ENCODE peak calls at places on chromosomes 1 and 21, in seven cellular contexts. G is prostate gland, R is endothelial cell of umbilical vein, N is K562, U is stomach, F is Panc1, A is GM23338. P is an unnamed sample. For H3K4me1, the result is how much of the 10 kb centered on the place peaks cover.

GRCh38 chr1:189619682-189620332 is 857.9 kb downstream of the BRINP3 start:
- DNase-seq in G (no peak), R (peak), N (no peak), U (no peak), F (peak), A (no peak), P (no peak)

GRCh38 chr21:29403922-29404538 is 105.3 kb downstream of the BACH1 start:
- DNase-seq in G (no peak), R (no peak), N (no peak), U (no peak), F (no peak), A (no peak), P (no peak)

GRCh38 chr21:39016740-39017315 is 166.4 kb downstream of the PSMG1 start:
- DNase-seq in G (no peak), R (no peak), N (no peak), U (no peak), F (no peak), A (no peak), P (no peak)

GRCh38 chr1:167294528-167294927 is 73.8 kb downstream of the POU2F1 start:
- DNase-seq in G (no peak), R (no peak), N (no peak), U (no peak), F (no peak), A (no peak), P (no peak)

GRCh38 chr1:234531181-234532132 is 52.5 kb upstream of the TARBP1 start:
- DNase-seq in G (peak), R (peak), N (no peak), U (peak), F (no peak), A (peak), P (peak)

GRCh38 chr1:179867493-179868330 is 9.9 kb downstream of the TOR1AIP2 start:
- DNase-seq in G (peak), R (peak), N (peak), U (peak), F (no peak), A (peak), P (no peak)

GRCh38 chr1:160091666-160092223 is 6.7 kb downstream of the IGSF8 start:
- DNase-seq in G (no peak), R (no peak), N (no peak), U (no peak), F (no peak), A (no peak), P (no peak)

GRCh38 chr1:110035236-110035752 is 870 bp downstream of the STRIP1 start:
- DNase-seq in G (no peak), R (no peak), N (no peak), U (no peak), F (no peak), A (peak), P (no peak)

GRCh38 chr1:61635529-61635928 is 89.4 kb downstream of the TM2D1 start:
- DNase-seq in G (no peak), R (no peak), N (no peak), U (no peak), F (no peak), A (no peak), P (no peak)

GRCh38 chr1:25703671-25704637 is 87.4 kb downstream of the MAN1C1 start:
- DNase-seq in G (no peak), R (no peak), N (no peak), U (no peak), F (no peak), A (no peak), P (no peak)

GRCh38 chr1:186819140-186819539 is 9.6 kb upstream of the PLA2G4A start:
- DNase-seq in G (no peak), R (peak), N (no peak), U (no peak), F (no peak), A (no peak), P (no peak)

GRCh38 chr1:184905601-184906322 is 68.5 kb downstream of the NIBAN1 start:
- DNase-seq in G (no peak), R (no peak), N (no peak), U (peak), F (no peak), A (no peak), P (no peak)

GRCh38 chr1:30449428-30450147 is 273.8 kb downstream of the MATN1 start:
- DNase-seq in G (no peak), R (no peak), N (no peak), U (no peak), F (no peak), A (no peak), P (no peak)

GRCh38 chr1:20470174-20470573 is 15.8 kb downstream of the CAMK2N1 start:
- DNase-seq in G (no peak), R (peak), N (no peak), U (no peak), F (no peak), A (no peak), P (no peak)

GRCh38 chr1:203284411-203285208 is 20.7 kb upstream of the BTG2 start:
- DNase-seq in G (no peak), R (no peak), N (no peak), U (no peak), F (no peak), A (no peak), P (peak)

GRCh38 chr1:204562075-204562990 is 46.1 kb downstream of the MDM4 start:
- DNase-seq in G (no peak), R (no peak), N (no peak), U (no peak), F (no peak), A (no peak), P (peak)

GRCh38 chr1:67639336-67639735 is 45.7 kb upstream of the GADD45A start:
- DNase-seq in G (no peak), R (no peak), N (no peak), U (no peak), F (no peak), A (no peak), P (no peak)

GRCh38 chr1:66073357-66073756 is 280.7 kb downstream of the PDE4B start:
- DNase-seq in G (no peak), R (no peak), N (no peak), U (no peak), F (no peak), A (no peak), P (no peak)

GRCh38 chr1:151312439-151313225 is 14.6 kb downstream of the PI4KB start:
- DNase-seq in G (no peak), R (no peak), N (no peak), U (no peak), F (no peak), A (no peak), P (no peak)

GRCh38 chr1:227071898-227072587 is 131.9 kb downstream of the COQ8A start:
- DNase-seq in G (no peak), R (no peak), N (no peak), U (no peak), F (no peak), A (peak), P (no peak)

GRCh38 chr1:58395355-58395754 is 151.2 kb downstream of the OMA1 start:
- DNase-seq in G (no peak), R (peak), N (no peak), U (no peak), F (peak), A (no peak), P (no peak)

GRCh38 chr21:44836666-44837471 is 19.0 kb upstream of the SUMO3 start:
- DNase-seq in G (peak), R (no peak), N (peak), U (no peak), F (no peak), A (no peak), P (no peak)

GRCh38 chr1:112998592-112999235 is 42.7 kb upstream of the SLC16A1 start:
- DNase-seq in G (no peak), R (peak), N (no peak), U (peak), F (no peak), A (no peak), P (no peak)

GRCh38 chr1:229893762-229894444 is 173.1 kb upstream of the GALNT2 start:
- DNase-seq in G (no peak), R (no peak), N (no peak), U (no peak), F (no peak), A (no peak), P (no peak)

GRCh38 chr1:27607239-27607804 is 3.4 kb upstream of the AHDC1 start:
- DNase-seq in G (no peak), R (no peak), N (peak), U (no peak), F (no peak), A (peak), P (no peak)

GRCh38 chr1:180235077-180235501 is 5.0 kb downstream of the LHX4 start:
- DNase-seq in G (no peak), R (no peak), N (no peak), U (no peak), F (no peak), A (peak), P (no peak)

DNA sequence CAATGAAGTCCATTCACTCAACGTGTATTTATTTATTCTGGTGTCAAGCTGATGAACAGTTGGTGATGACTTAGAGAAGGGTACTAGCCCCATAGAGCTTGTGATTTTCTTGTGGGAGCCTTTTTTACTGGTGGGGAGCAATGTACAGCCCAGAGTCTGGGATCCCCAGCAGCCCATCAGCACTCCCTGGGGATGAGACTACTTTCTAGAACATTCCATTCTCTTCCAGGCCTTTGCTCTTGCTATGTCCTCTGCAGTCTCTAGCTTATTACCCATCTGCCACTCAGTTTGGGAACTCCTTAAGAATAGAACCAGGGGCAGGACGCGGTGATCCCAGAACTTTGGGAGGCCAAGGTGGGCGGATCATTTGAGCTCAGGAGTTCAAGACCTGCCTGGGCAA is 11.5 kb downstream of the SLC2A1 start:
- DNase-seq in G (no peak), R (no peak), N (no peak), U (no peak), F (no peak), A (no peak), P (no peak)
- H3K4me1 ChIP-seq in G (under half), R (under half), N (half or more), U (half or more), F (under half), A (half or more), P (under half)

GRCh38 chr1:195076682-195077081 is 1531.6 kb downstream of the KCNT2 start:
- DNase-seq in G (no peak), R (no peak), N (no peak), U (no peak), F (no peak), A (no peak), P (no peak)

DNA sequence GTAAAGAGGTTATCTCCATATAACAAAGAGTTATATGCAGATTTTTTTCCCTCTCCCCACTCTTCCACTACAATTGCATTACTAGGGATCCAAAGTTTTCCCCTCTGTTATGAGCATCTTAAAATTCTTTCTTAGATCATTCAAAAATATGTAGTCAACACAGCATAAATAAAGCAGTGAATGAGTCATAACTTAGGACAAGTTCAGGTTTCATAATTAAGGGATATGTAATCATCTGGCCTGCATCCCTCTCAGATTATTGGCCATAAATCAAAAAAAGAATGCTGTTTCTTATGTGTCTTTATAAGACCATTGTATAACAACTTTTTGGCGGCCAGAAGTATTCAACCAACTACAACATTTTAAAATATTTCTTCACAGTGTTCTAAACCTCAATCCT is 1526.1 kb downstream of the KCNT2 start:
- DNase-seq in G (no peak), R (no peak), N (no peak), U (no peak), F (no peak), A (no peak), P (no peak)
- TF ChIP-seq POLR2AphosphoS5 in G (no peak), R (no peak), N (no peak), U (no peak), F (no peak), A (no peak), P (no peak)

GRCh38 chr21:33478858-33479678 is 706 bp downstream of the TMEM50B start:
- DNase-seq in G (peak), R (peak), N (peak), U (peak), F (no peak), A (peak), P (no peak)
- TF ChIP-seq CTCF in G (no peak), R (no peak), N (no peak), U (no peak), F (no peak), A (peak), P (no peak)

DNA sequence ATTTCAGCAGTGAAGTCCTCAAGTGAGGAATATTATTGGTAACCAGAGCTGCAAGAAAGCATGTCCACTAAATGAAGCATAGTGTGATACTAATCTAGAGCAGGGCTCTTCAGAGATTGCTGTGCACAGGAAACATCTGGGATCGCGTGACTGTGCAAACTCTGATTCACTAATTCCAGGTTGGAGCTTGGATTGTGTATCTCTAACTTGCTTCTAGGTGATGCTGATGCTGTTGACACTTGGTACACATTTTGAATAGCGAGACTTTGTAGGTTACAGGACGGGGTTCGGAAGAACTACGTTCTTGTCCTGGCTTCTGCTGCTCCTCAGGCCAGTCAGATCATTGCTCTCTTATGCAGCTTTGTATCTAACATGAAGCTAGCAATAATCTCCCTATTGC is 66.5 kb downstream of the PRRX1 start:
- DNase-seq in G (no peak), R (peak), N (no peak), U (no peak), F (no peak), A (no peak), P (no peak)
- H3K4me1 ChIP-seq in G (under half), R (under half), N (under half), U (under half), F (under half), A (under half), P (under half)

DNA sequence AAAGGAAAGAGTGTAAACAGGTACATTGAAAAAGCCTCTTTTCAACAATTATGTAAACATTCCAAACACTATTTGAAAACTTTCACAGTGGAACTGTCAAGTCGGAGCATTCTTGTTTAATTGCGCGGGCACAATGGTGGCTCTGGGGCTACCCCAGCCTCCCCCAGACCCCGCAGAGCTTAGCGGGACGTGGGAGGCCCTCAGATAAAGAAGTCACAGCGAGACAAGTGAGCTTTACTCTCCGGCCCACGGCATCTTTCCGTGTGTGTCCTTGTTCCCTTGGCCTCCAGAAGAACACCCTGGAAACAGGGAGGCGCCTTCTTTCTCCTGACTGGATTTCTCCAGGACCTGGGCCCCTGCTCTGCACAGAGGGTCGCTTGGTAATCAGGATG is 382.8 kb downstream of the RRAGC start:
- DNase-seq in G (no peak), R (no peak), N (no peak), U (no peak), F (no peak), A (no peak), P (no peak)
- TF ChIP-seq POLR2AphosphoS5 in G (no peak), R (no peak), N (no peak), U (no peak), F (no peak), A (no peak), P (no peak)

DNA sequence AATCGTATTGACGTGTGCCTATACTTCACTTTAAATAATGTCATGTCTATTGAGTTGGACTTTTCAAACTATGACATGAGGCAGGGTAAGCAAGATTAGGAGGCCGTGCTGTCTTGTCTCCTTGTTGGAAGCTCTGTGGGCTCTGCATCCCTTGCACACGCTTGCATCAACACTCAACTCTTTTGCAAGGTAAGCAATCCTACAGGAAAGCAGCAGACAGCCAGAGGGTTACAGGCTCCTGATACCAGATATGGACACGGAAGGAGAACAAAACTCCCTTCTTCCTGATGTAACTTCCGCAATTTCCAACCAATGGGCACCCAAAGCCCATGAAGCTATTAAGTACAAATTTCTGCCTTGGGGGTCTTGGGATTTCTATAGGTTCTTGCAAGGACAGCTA is 1520.7 kb upstream of the B3GALT2 start:
- DNase-seq in G (no peak), R (no peak), N (no peak), U (no peak), F (no peak), A (no peak), P (no peak)
- TF ChIP-seq CTCF in G (no peak), R (no peak), N (no peak), U (no peak), F (no peak), A (no peak), P (no peak)

GRCh38 chr1:201114245-201115131 is 2.3 kb upstream of the CACNA1S start:
- DNase-seq in G (peak), R (peak), N (peak), U (peak), F (peak), A (peak), P (peak)
- H3K4me1 ChIP-seq in G (under half), R (under half), N (under half), U (under half), F (under half), A (under half), P (under half)

DNA sequence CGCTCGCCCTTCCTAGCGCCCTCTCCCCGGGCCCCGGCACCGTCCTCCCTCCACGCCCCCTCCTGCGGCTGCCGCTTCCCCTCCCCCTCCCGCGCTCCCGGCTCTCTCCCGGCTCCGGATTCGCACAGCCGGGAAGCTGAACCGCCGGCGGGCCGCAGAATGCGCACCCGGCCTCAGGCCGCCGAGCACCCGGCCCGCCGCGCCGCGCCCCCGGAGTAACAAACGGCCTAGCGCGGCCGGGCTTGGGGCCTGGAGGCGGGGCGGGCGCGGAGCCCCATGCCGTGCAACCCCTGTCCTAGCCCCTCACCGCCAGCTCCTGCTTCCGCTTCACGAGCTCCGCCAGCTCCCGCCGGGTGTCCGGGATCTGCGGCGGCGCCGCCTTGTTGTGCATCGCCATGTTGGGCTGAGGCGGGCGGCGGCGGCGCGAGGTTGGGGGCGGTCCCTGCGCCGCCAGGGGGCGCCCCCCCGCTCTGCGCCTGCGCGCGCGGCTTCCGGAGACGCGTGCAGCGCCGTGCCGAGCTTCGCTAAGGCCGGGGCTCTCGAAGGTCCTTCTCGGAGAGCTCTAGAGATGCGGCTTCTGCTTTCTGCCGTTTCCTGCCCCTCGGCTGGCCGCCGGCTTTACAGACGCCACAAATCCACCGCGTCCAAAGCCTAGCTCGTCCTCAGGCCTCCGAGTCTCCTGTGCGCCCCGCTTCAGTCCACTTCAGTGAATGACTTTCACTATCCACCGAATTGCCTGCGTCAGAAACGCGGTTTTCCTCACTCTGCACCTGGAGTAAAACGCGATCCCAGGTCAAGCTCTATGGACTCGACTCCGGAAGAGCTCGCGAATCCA is at the start of gene MEAF6:
- DNase-seq in G (peak), R (peak), N (peak), U (peak), F (no peak), A (peak), P (peak)
- TF ChIP-seq POLR2AphosphoS5 in G (peak), R (peak), N (peak), U (peak), F (peak), A (peak), P (peak)

P was measured in breast epithelium.